ENCODE peak calls at places on chromosome 6, in eight cellular contexts. D is activated gamma-delta T cell; T is stimulated activated CD4-positive, alpha-beta T cell treated with anti-CD3 and anti-CD28 coated beads, Interleukin-1b, Interleukin-23, amount 100 ng/mL, for 1 hour; Y is neuronal stem cell; R is retinal pigment epithelial cell; S is activated CD8-positive, alpha-beta memory T cell treated with anti-CD3 and anti-CD28 coated beads for 1 hour; K is EL; M is RKO. P is an unnamed sample.
A peak's percentile ranks its signal among the peaks of the same experiment; 100 is the strongest.

GRCh38 chr6:97049254-97050004 is 124.9 kb downstream of the KLHL32 start:
- DNase-seq in D (no peak), T (no peak), Y (no peak), R (no peak), S (no peak), K (no peak), M (peak; percentile 21), P (peak; percentile 22)

GRCh38 chr6:150310539-150310938 is 58.3 kb upstream of the IYD start:
- DNase-seq in D (no peak), T (no peak), Y (no peak), R (no peak), S (no peak), K (no peak), M (no peak), P (no peak)

GRCh38 chr6:16741112-16742016 is 19.9 kb downstream of the ATXN1 start:
- DNase-seq in D (no peak), T (no peak), Y (no peak), R (peak; percentile 82), S (no peak), K (peak; percentile 96), M (peak; percentile 24), P (peak; percentile 90)

GRCh38 chr6:170034294-170034693 is 256.6 kb downstream of the DLL1 start:
- DNase-seq in D (no peak), T (no peak), Y (no peak), R (no peak), S (no peak), K (no peak), M (no peak), P (no peak)

GRCh38 chr6:38212116-38212515 is 392.6 kb downstream of the ZFAND3 start:
- DNase-seq in D (no peak), T (no peak), Y (no peak), R (no peak), S (no peak), K (no peak), M (no peak), P (no peak)

GRCh38 chr6:91482498-91482897 is 895.6 kb upstream of the MAP3K7 start:
- DNase-seq in D (no peak), T (no peak), Y (no peak), R (peak; percentile 32), S (no peak), K (no peak), M (no peak), P (no peak)

GRCh38 chr6:63598001-63598250 is 25.6 kb downstream of the LOC128125822 start:
- DNase-seq in D (no peak), T (no peak), Y (no peak), R (no peak), S (no peak), K (no peak), M (no peak), P (no peak)

GRCh38 chr6:118980063-118980462 is 45.1 kb upstream of the MCM9 start:
- DNase-seq in D (no peak), T (no peak), Y (no peak), R (no peak), S (no peak), K (peak; percentile 5), M (no peak), P (no peak)

GRCh38 chr6:131909408-131910218 is 41.6 kb downstream of the CCN2 start:
- DNase-seq in D (no peak), T (peak; percentile 36), Y (peak; percentile 65), R (peak; percentile 13), S (peak; percentile 21), K (peak; percentile 72), M (peak; percentile 64), P (no peak)

GRCh38 chr6:83265384-83265783 is 72.2 kb downstream of the RWDD2A start:
- DNase-seq in D (no peak), T (no peak), Y (no peak), R (peak; percentile 31), S (no peak), K (peak; percentile 53), M (no peak), P (peak; percentile 61)

GRCh38 chr6:75374913-75375530 is 90.4 kb upstream of the TMEM30A start:
- DNase-seq in D (no peak), T (no peak), Y (peak; percentile 51), R (no peak), S (no peak), K (no peak), M (no peak), P (no peak)

P was measured in foreskin keratinocyte.